ENCODE peak calls at places on chromosomes 13 and 19, in eight cellular contexts. One of them, this sample, is unnamed.

GRCh38 chr13:78067290-78067689 is 148.7 kb upstream of the EDNRB start:
- DNase-seq in hepatic stellate cell: no peak
- DNase-seq in Calu3: no peak
- DNase-seq in ecto neural progenitor cell: no peak
- DNase-seq in retina: no peak
- DNase-seq in colonic mucosa: no peak
- DNase-seq in fibroblast of pulmonary artery: no peak
- DNase-seq in T-helper 22 cell: no peak
- DNase-seq in this sample: no peak

GRCh38 chr13:98947925-98948324 is 29.9 kb downstream of the DOCK9 start:
- DNase-seq in retina: no peak
- DNase-seq in ecto neural progenitor cell: no peak
- DNase-seq in colonic mucosa: no peak
- DNase-seq in T-helper 22 cell: no peak
- DNase-seq in Calu3: no peak
- DNase-seq in fibroblast of pulmonary artery: peak; percentile 9
- DNase-seq in hepatic stellate cell: no peak
- DNase-seq in this sample: peak; percentile 14

GRCh38 chr19:39837978-39838377 is 4.0 kb upstream of the DYRK1B start:
- DNase-seq in ecto neural progenitor cell: no peak
- DNase-seq in colonic mucosa: no peak
- DNase-seq in Calu3: no peak
- DNase-seq in retina: no peak
- DNase-seq in T-helper 22 cell: no peak
- DNase-seq in hepatic stellate cell: no peak
- DNase-seq in fibroblast of pulmonary artery: no peak
- DNase-seq in this sample: no peak

GRCh38 chr13:30463820-30464495 is 1.8 kb downstream of the HMGB1 start:
- DNase-seq in ecto neural progenitor cell: no peak
- DNase-seq in Calu3: no peak
- DNase-seq in T-helper 22 cell: peak; percentile 59
- DNase-seq in fibroblast of pulmonary artery: peak; percentile 69
- DNase-seq in retina: peak; percentile 88
- DNase-seq in colonic mucosa: peak; percentile 60
- DNase-seq in hepatic stellate cell: peak; percentile 40
- DNase-seq in this sample: peak; percentile 85

GRCh38 chr19:16771618-16772017 is 52.0 kb downstream of the NWD1 start:
- DNase-seq in fibroblast of pulmonary artery: peak; percentile 87
- DNase-seq in Calu3: peak; percentile 66
- DNase-seq in colonic mucosa: peak; percentile 84
- DNase-seq in T-helper 22 cell: peak; percentile 28
- DNase-seq in hepatic stellate cell: peak; percentile 81
- DNase-seq in ecto neural progenitor cell: peak; percentile 85
- DNase-seq in retina: peak; percentile 87
- DNase-seq in this sample: peak; percentile 72

GRCh38 chr19:18737954-18738351 is 53.2 kb downstream of the COMP start:
- DNase-seq in retina: no peak
- DNase-seq in T-helper 22 cell: no peak
- DNase-seq in ecto neural progenitor cell: no peak
- DNase-seq in fibroblast of pulmonary artery: no peak
- DNase-seq in colonic mucosa: peak; percentile 60
- DNase-seq in Calu3: no peak
- DNase-seq in hepatic stellate cell: no peak
- DNase-seq in this sample: peak; percentile 24

GRCh38 chr19:58581227-58582141 is 8.3 kb upstream of the MZF1 start:
- DNase-seq in hepatic stellate cell: peak; percentile 82
- DNase-seq in fibroblast of pulmonary artery: peak; percentile 91
- DNase-seq in ecto neural progenitor cell: peak; percentile 90
- DNase-seq in Calu3: no peak
- DNase-seq in retina: peak; percentile 94
- DNase-seq in T-helper 22 cell: peak; percentile 66
- DNase-seq in colonic mucosa: peak; percentile 84
- DNase-seq in this sample: peak; percentile 3

GRCh38 chr13:47213057-47213456 is 316.2 kb upstream of the HTR2A start:
- DNase-seq in retina: no peak
- DNase-seq in T-helper 22 cell: no peak
- DNase-seq in ecto neural progenitor cell: no peak
- DNase-seq in fibroblast of pulmonary artery: no peak
- DNase-seq in hepatic stellate cell: no peak
- DNase-seq in colonic mucosa: no peak
- DNase-seq in Calu3: no peak
- DNase-seq in this sample: no peak

GRCh38 chr19:2120821-2121220 is 24.1 kb downstream of the IZUMO4 start:
- DNase-seq in hepatic stellate cell: no peak
- DNase-seq in ecto neural progenitor cell: no peak
- DNase-seq in colonic mucosa: no peak
- DNase-seq in fibroblast of pulmonary artery: no peak
- DNase-seq in Calu3: no peak
- DNase-seq in retina: no peak
- DNase-seq in T-helper 22 cell: no peak
- DNase-seq in this sample: no peak

GRCh38 chr13:40668335-40668734 is 1.9 kb upstream of the FOXO1 start:
- DNase-seq in hepatic stellate cell: peak; percentile 37
- DNase-seq in retina: no peak
- DNase-seq in colonic mucosa: peak; percentile 57
- DNase-seq in T-helper 22 cell: peak; percentile 2
- DNase-seq in ecto neural progenitor cell: no peak
- DNase-seq in fibroblast of pulmonary artery: no peak
- DNase-seq in Calu3: peak; percentile 22
- DNase-seq in this sample: peak; percentile 49

GRCh38 chr13:66794340-66795031 is 435.6 kb downstream of the PCDH9 start:
- DNase-seq in ecto neural progenitor cell: no peak
- DNase-seq in colonic mucosa: peak; percentile 18
- DNase-seq in hepatic stellate cell: no peak
- DNase-seq in fibroblast of pulmonary artery: no peak
- DNase-seq in Calu3: no peak
- DNase-seq in T-helper 22 cell: no peak
- DNase-seq in retina: peak; percentile 18
- DNase-seq in this sample: peak; percentile 6

GRCh38 chr19:34733826-34734600 is at the start of gene ZNF181:
- DNase-seq in Calu3: peak; percentile 90
- DNase-seq in T-helper 22 cell: peak; percentile 60
- DNase-seq in fibroblast of pulmonary artery: peak; percentile 92
- DNase-seq in retina: peak; percentile 99
- DNase-seq in hepatic stellate cell: peak; percentile 85
- DNase-seq in colonic mucosa: peak; percentile 92
- DNase-seq in ecto neural progenitor cell: peak; percentile 94
- DNase-seq in this sample: peak; percentile 98

GRCh38 chr19:5281588-5281987 is 59.0 kb downstream of the PTPRS start:
- DNase-seq in ecto neural progenitor cell: no peak
- DNase-seq in colonic mucosa: peak; percentile 28
- DNase-seq in fibroblast of pulmonary artery: no peak
- DNase-seq in retina: no peak
- DNase-seq in T-helper 22 cell: no peak
- DNase-seq in Calu3: no peak
- DNase-seq in hepatic stellate cell: peak; percentile 45
- DNase-seq in this sample: no peak

GRCh38 chr13:73898899-73899298 is 235.3 kb downstream of the KLF12 start:
- DNase-seq in Calu3: no peak
- DNase-seq in ecto neural progenitor cell: no peak
- DNase-seq in fibroblast of pulmonary artery: no peak
- DNase-seq in retina: no peak
- DNase-seq in colonic mucosa: no peak
- DNase-seq in T-helper 22 cell: no peak
- DNase-seq in hepatic stellate cell: no peak
- DNase-seq in this sample: no peak

GRCh38 chr19:28539759-28540158 is 673.2 kb downstream of the UQCRFS1 start:
- DNase-seq in hepatic stellate cell: no peak
- DNase-seq in retina: no peak
- DNase-seq in T-helper 22 cell: no peak
- DNase-seq in colonic mucosa: no peak
- DNase-seq in ecto neural progenitor cell: no peak
- DNase-seq in fibroblast of pulmonary artery: no peak
- DNase-seq in Calu3: no peak
- DNase-seq in this sample: no peak

GRCh38 chr19:49588370-49589122 is 2.4 kb upstream of the PRR12 start:
- DNase-seq in Calu3: no peak
- DNase-seq in colonic mucosa: peak; percentile 22
- DNase-seq in ecto neural progenitor cell: no peak
- DNase-seq in fibroblast of pulmonary artery: no peak
- DNase-seq in retina: no peak
- DNase-seq in T-helper 22 cell: peak; percentile 26
- DNase-seq in hepatic stellate cell: no peak
- DNase-seq in this sample: no peak

GRCh38 chr13:98397221-98397620 is 179.7 kb downstream of the STK24 start:
- DNase-seq in T-helper 22 cell: no peak
- DNase-seq in Calu3: no peak
- DNase-seq in fibroblast of pulmonary artery: peak; percentile 30
- DNase-seq in ecto neural progenitor cell: no peak
- DNase-seq in hepatic stellate cell: peak; percentile 19
- DNase-seq in retina: peak; percentile 25
- DNase-seq in colonic mucosa: no peak
- DNase-seq in this sample: no peak